ENCODE peak calls at places on chromosomes 11 and 22, in four cellular contexts. P is H1, Q is stomach, E is A549. N is an unnamed sample. For H3K4me1, the result is how much of the 10 kb centered on the place peaks cover.

GRCh38 chr22:37253164-37253660 is 9.1 kb upstream of the RAC2 start:
- DNase-seq in Q (no peak), E (no peak), P (no peak), N (no peak)

GRCh38 chr11:79314906-79315689 is 125.7 kb downstream of the TENM4 start:
- DNase-seq in Q (no peak), P (peak), E (no peak), N (no peak)

GRCh38 chr22:43274595-43275240 is 68.5 kb downstream of the SCUBE1 start:
- DNase-seq in E (no peak), Q (no peak), P (no peak), N (no peak)

GRCh38 chr11:36146437-36146836 is 142.8 kb downstream of the COMMD9 start:
- DNase-seq in Q (no peak), E (peak), P (no peak), N (no peak)

GRCh38 chr11:130945945-130946344 is 29.7 kb upstream of the SNX19 start:
- DNase-seq in P (no peak), E (no peak), Q (no peak), N (peak)

GRCh38 chr11:75315439-75315805 is 36.0 kb downstream of the ARRB1 start:
- DNase-seq in E (no peak), P (no peak), Q (no peak), N (peak)

GRCh38 chr22:38137876-38138687 is 27.6 kb upstream of the BAIAP2L2 start:
- DNase-seq in P (no peak), Q (no peak), E (no peak), N (no peak)

GRCh38 chr22:35020517-35020916 is 45.4 kb upstream of the ISX start:
- DNase-seq in E (no peak), Q (no peak), P (no peak), N (no peak)

GRCh38 chr11:94830722-94831121 is 62.6 kb downstream of the AMOTL1 start:
- DNase-seq in Q (no peak), P (no peak), E (no peak), N (no peak)

GRCh38 chr11:8766043-8766992 is 83.7 kb downstream of the RPL27A start:
- DNase-seq in Q (peak), P (no peak), E (no peak), N (no peak)
- H3K27ac ChIP-seq in Q (peak), P (peak), E (no peak), N (peak)

GRCh38 chr11:469684-470667 is 19.9 kb downstream of the PTDSS2 start:
- DNase-seq in Q (peak), E (peak), P (no peak), N (peak)
- TF ChIP-seq CTCF in Q (no peak), E (no peak), P (no peak), N (no peak)

GRCh38 chr11:59206635-59207034 is 6.1 kb downstream of the MPEG1 start:
- DNase-seq in Q (peak), P (peak), E (peak), N (no peak)

GRCh38 chr11:59212222-59212621 is 505 bp downstream of the MPEG1 start:
- DNase-seq in E (no peak), P (no peak), Q (no peak), N (no peak)

GRCh38 chr11:59205664-59206063 is 7.1 kb downstream of the MPEG1 start:
- DNase-seq in E (no peak), P (no peak), Q (no peak), N (no peak)

GRCh38 chr11:59207988-59208432 is 4.7 kb downstream of the MPEG1 start:
- DNase-seq in E (peak), P (no peak), Q (peak), N (no peak)

GRCh38 chr11:59208956-59209355 is 3.8 kb downstream of the MPEG1 start:
- DNase-seq in P (no peak), Q (no peak), E (no peak), N (no peak)
- H3K4me1 ChIP-seq in P (under half), Q (under half), E (under half), N (under half)

GRCh38 chr22:46114518-46115387 is 35.6 kb upstream of the PPARA start:
- DNase-seq in P (no peak), Q (no peak), E (no peak), N (no peak)

GRCh38 chr22:46112405-46112804 is 37.9 kb upstream of the PPARA start:
- DNase-seq in Q (no peak), E (no peak), P (no peak), N (no peak)

GRCh38 chr22:46111645-46112306 is 38.5 kb upstream of the PPARA start:
- DNase-seq in Q (no peak), P (no peak), E (no peak), N (peak)

GRCh38 chr22:46113910-46114517 is 36.3 kb upstream of the PPARA start:
- DNase-seq in P (no peak), Q (no peak), E (no peak), N (peak)

DNA sequence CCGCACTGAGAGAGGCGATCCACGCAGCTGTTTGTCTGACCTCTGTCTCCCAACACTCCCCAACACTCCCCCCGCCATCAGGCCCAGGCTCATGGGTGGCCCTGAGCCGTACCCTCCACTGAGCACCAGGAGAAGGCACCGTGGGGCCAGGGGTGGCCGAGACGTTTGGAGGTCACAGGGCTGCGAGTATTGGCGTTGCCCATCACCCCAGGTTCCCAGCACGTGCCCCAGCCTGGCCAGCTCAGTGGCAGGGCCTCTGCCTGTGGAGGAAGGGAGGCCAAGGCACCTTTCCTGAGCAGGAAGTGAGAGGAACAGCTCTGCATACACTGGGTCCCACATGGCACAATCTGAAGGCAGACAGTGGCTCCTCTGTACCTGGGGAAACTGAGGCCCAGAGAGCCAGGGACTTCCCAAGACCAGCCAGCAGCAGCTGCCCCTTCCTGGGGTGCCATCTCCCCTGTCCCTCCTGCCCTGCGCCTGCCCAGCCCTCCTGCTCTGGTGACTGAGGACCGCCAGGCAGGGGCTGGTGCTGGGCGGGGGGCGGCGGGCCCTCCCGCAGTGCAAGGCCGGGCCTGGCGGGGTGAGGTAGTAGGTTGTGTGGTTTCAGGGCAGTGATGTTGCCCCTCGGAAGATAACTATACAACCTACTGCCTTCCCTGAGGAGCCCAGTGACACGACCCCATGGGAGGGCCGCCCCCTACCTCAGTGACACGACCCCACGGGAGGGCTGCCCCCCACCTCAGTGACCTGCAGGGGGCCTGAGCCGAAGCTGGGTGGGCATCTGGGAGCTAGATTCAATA is 37.0 kb upstream of the PPARA start:
- DNase-seq in E (no peak), P (no peak), Q (no peak), N (no peak)
- H3K27ac ChIP-seq in E (peak), P (no peak), Q (peak), N (peak)

GRCh38 chr22:32413715-32414114 is 1.7 kb upstream of the RTCB start:
- DNase-seq in E (peak), P (no peak), Q (no peak), N (no peak)
- TF ChIP-seq CTCF in E (peak), P (no peak), Q (no peak), N (no peak)

N was measured in psoas muscle.